ENCODE peak calls at places on chromosomes 13 and 19, in five cellular contexts. One of them, this sample, is unnamed.

GRCh38 chr13:78430811-78431210 is 172.5 kb downstream of the POU4F1 start:
- DNase-seq in cardiac fibroblast: no peak
- DNase-seq in DND-41: no peak
- DNase-seq in posterior cingulate gyrus: no peak
- DNase-seq in activated T-cell treated with anti-CD3 and anti-CD28 coated beads for 48 hours: no peak
- DNase-seq in this sample: no peak

GRCh38 chr19:10173527-10173926 is 21.2 kb downstream of the DNMT1 start:
- DNase-seq in cardiac fibroblast: peak
- DNase-seq in DND-41: no peak
- DNase-seq in posterior cingulate gyrus: no peak
- DNase-seq in activated T-cell treated with anti-CD3 and anti-CD28 coated beads for 48 hours: no peak
- DNase-seq in this sample: peak

GRCh38 chr19:41537789-41538188 is 38.2 kb upstream of the CEACAM21 start:
- DNase-seq in cardiac fibroblast: peak
- DNase-seq in DND-41: peak
- DNase-seq in posterior cingulate gyrus: no peak
- DNase-seq in activated T-cell treated with anti-CD3 and anti-CD28 coated beads for 48 hours: no peak
- DNase-seq in this sample: peak

GRCh38 chr19:38682195-38682867 is 34.9 kb downstream of the ACTN4 start:
- DNase-seq in cardiac fibroblast: no peak
- DNase-seq in DND-41: no peak
- DNase-seq in posterior cingulate gyrus: no peak
- DNase-seq in activated T-cell treated with anti-CD3 and anti-CD28 coated beads for 48 hours: no peak
- DNase-seq in this sample: no peak

GRCh38 chr13:98386632-98387031 is 190.3 kb downstream of the STK24 start:
- DNase-seq in cardiac fibroblast: no peak
- DNase-seq in DND-41: no peak
- DNase-seq in posterior cingulate gyrus: no peak
- DNase-seq in activated T-cell treated with anti-CD3 and anti-CD28 coated beads for 48 hours: no peak
- DNase-seq in this sample: no peak

GRCh38 chr19:51240866-51241265 is 10.0 kb upstream of the SIGLECL1 start:
- DNase-seq in cardiac fibroblast: no peak
- DNase-seq in DND-41: no peak
- DNase-seq in posterior cingulate gyrus: no peak
- DNase-seq in activated T-cell treated with anti-CD3 and anti-CD28 coated beads for 48 hours: no peak
- DNase-seq in this sample: no peak

GRCh38 chr19:54100560-54100959 is at the start of gene OSCAR:
- DNase-seq in cardiac fibroblast: no peak
- DNase-seq in DND-41: no peak
- DNase-seq in posterior cingulate gyrus: no peak
- DNase-seq in activated T-cell treated with anti-CD3 and anti-CD28 coated beads for 48 hours: no peak
- DNase-seq in this sample: no peak

GRCh38 chr13:112997188-112998135 is 28.4 kb downstream of the MCF2L start:
- DNase-seq in cardiac fibroblast: no peak
- DNase-seq in DND-41: no peak
- DNase-seq in posterior cingulate gyrus: no peak
- DNase-seq in activated T-cell treated with anti-CD3 and anti-CD28 coated beads for 48 hours: no peak
- DNase-seq in this sample: no peak

GRCh38 chr13:100363874-100364273 is 224.7 kb downstream of the GGACT start:
- DNase-seq in cardiac fibroblast: peak
- DNase-seq in DND-41: no peak
- DNase-seq in posterior cingulate gyrus: no peak
- DNase-seq in activated T-cell treated with anti-CD3 and anti-CD28 coated beads for 48 hours: no peak
- DNase-seq in this sample: peak

GRCh38 chr13:51687928-51688714 is 103.9 kb downstream of the WDFY2 start:
- DNase-seq in cardiac fibroblast: no peak
- DNase-seq in DND-41: no peak
- DNase-seq in posterior cingulate gyrus: no peak
- DNase-seq in activated T-cell treated with anti-CD3 and anti-CD28 coated beads for 48 hours: no peak
- DNase-seq in this sample: no peak

GRCh38 chr19:6772028-6772865 is at the start of gene VAV1:
- DNase-seq in cardiac fibroblast: no peak
- DNase-seq in DND-41: peak
- DNase-seq in posterior cingulate gyrus: no peak
- DNase-seq in activated T-cell treated with anti-CD3 and anti-CD28 coated beads for 48 hours: peak
- DNase-seq in this sample: no peak

GRCh38 chr13:38180670-38181069 is 169.0 kb upstream of the UFM1 start:
- DNase-seq in cardiac fibroblast: no peak
- DNase-seq in DND-41: no peak
- DNase-seq in posterior cingulate gyrus: no peak
- DNase-seq in activated T-cell treated with anti-CD3 and anti-CD28 coated beads for 48 hours: no peak
- DNase-seq in this sample: peak

GRCh38 chr19:3210347-3211017 is 14.0 kb upstream of the CELF5 start:
- DNase-seq in cardiac fibroblast: peak
- DNase-seq in DND-41: peak
- DNase-seq in posterior cingulate gyrus: no peak
- DNase-seq in activated T-cell treated with anti-CD3 and anti-CD28 coated beads for 48 hours: peak
- DNase-seq in this sample: peak

GRCh38 chr13:101916758-101917474 is 464.4 kb downstream of the ITGBL1 start:
- DNase-seq in cardiac fibroblast: no peak
- DNase-seq in DND-41: no peak
- DNase-seq in posterior cingulate gyrus: no peak
- DNase-seq in activated T-cell treated with anti-CD3 and anti-CD28 coated beads for 48 hours: no peak
- DNase-seq in this sample: no peak

GRCh38 chr13:101846701-101847100 is 394.2 kb downstream of the ITGBL1 start:
- DNase-seq in cardiac fibroblast: no peak
- DNase-seq in DND-41: no peak
- DNase-seq in posterior cingulate gyrus: no peak
- DNase-seq in activated T-cell treated with anti-CD3 and anti-CD28 coated beads for 48 hours: no peak
- DNase-seq in this sample: no peak

This sample was measured in adipocyte.